ENCODE peak calls at places on chromosomes 4 and X, in four cellular contexts. F is OCI-LY7; Y is A549; G is CD4-positive, alpha-beta memory T cell. Q is an unnamed sample.

GRCh38 chrX:21606037-21606436 is 52.1 kb downstream of the KLHL34 start:
- DNase-seq in Y (no peak), G (no peak), F (no peak), Q (no peak)

GRCh38 chr4:21012851-21013331 is 312.6 kb downstream of the PACRGL start:
- DNase-seq in G (no peak), Y (no peak), F (no peak), Q (no peak)

GRCh38 chr4:129926936-129927335 is 831.0 kb downstream of the C4orf33 start:
- DNase-seq in F (peak; percentile 10), G (no peak), Y (no peak), Q (no peak)

GRCh38 chr4:108172780-108173598 is 4.3 kb upstream of the LEF1 start:
- DNase-seq in F (peak; percentile 64), Y (no peak), G (peak; percentile 63), Q (peak; percentile 82)

GRCh38 chr4:66465111-66465510 is 794.8 kb upstream of the EPHA5 start:
- DNase-seq in G (no peak), F (no peak), Y (no peak), Q (no peak)

GRCh38 chrX:21741869-21742701 is 15.8 kb downstream of the SMPX start:
- DNase-seq in F (no peak), Y (no peak), G (no peak), Q (no peak)

GRCh38 chr4:98482847-98483806 is 175.3 kb downstream of the TSPAN5 start:
- DNase-seq in G (no peak), F (no peak), Y (peak; percentile 72), Q (no peak)

GRCh38 chr4:19944251-19944650 is 307.5 kb upstream of the SLIT2 start:
- DNase-seq in F (no peak), G (no peak), Y (no peak), Q (no peak)

GRCh38 chr4:188658958-188659522 is 519.8 kb downstream of the TRIML1 start:
- DNase-seq in G (no peak), Y (no peak), F (no peak), Q (no peak)

GRCh38 chr4:51870441-51871188 is 27.7 kb downstream of the DCUN1D4 start:
- DNase-seq in F (no peak), G (no peak), Y (peak; percentile 11), Q (no peak)

GRCh38 chr4:106365613-106366012 is 3.0 kb downstream of the GIMD1 start:
- DNase-seq in F (no peak), G (no peak), Y (peak; percentile 43), Q (no peak)

GRCh38 chr4:168549145-168549544 is 52.3 kb downstream of the PALLD start:
- DNase-seq in G (no peak), F (no peak), Y (no peak), Q (no peak)

GRCh38 chr4:122894802-122895201 is 27.6 kb downstream of the NUDT6 start:
- DNase-seq in G (no peak), Y (peak; percentile 13), F (no peak), Q (no peak)

GRCh38 chr4:106291678-106292077 is 24.3 kb downstream of the TBCK start:
- DNase-seq in G (no peak), Y (no peak), F (no peak), Q (no peak)

GRCh38 chrX:2823795-2824386 is 4.8 kb upstream of the GYG2 start:
- DNase-seq in Y (no peak), G (no peak), F (no peak), Q (no peak)

GRCh38 chrX:70455366-70456202 is 10.9 kb downstream of the DLG3 start:
- DNase-seq in G (no peak), F (no peak), Y (no peak), Q (no peak)

GRCh38 chr4:149063007-149063406 is 620.8 kb upstream of the NR3C2 start:
- DNase-seq in F (no peak), Y (no peak), G (no peak), Q (no peak)

GRCh38 chr4:114729339-114729738 is 130.7 kb downstream of the UGT8 start:
- DNase-seq in Y (no peak), F (no peak), G (no peak), Q (no peak)

GRCh38 chr4:729336-730315 is 24.0 kb downstream of the PCGF3 start:
- DNase-seq in Y (no peak), G (no peak), F (no peak), Q (no peak)

GRCh38 chr4:6974138-6974848 is 64.7 kb downstream of the TBC1D14 start:
- DNase-seq in F (peak; percentile 83), Y (peak; percentile 72), G (peak; percentile 73), Q (peak; percentile 75)

GRCh38 chrX:101080326-101080725 is 1.6 kb downstream of the TMEM35A start:
- DNase-seq in G (no peak), Y (no peak), F (no peak), Q (no peak)

DNA sequence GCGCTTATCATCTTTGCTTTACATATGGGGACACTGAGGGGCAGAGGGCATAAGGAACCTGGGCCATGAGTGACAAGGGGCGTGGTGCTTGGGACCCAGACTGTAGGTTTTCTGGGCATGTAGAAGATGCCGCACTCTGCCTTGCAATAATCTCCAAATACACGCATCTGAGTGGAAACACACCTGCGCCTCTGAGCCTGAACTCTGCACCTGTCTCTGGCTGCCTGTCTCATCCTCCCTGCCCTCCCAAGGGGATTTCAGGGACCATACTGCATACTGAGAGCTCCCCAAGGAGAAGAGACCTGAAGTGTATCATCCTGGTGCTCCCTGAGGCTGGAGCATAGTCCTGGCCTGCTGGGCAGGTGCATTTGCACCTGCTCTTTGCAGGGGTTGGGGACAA is 34.7 kb upstream of the ASMTL start:
- DNase-seq in Y (no peak), F (peak; percentile 95), G (no peak), Q (no peak)
- H3K4me3 ChIP-seq in Y (no peak overlapping the region), F (peak overlapping the region; percentile 26), G (no peak overlapping the region), Q (no peak overlapping the region)

DNA sequence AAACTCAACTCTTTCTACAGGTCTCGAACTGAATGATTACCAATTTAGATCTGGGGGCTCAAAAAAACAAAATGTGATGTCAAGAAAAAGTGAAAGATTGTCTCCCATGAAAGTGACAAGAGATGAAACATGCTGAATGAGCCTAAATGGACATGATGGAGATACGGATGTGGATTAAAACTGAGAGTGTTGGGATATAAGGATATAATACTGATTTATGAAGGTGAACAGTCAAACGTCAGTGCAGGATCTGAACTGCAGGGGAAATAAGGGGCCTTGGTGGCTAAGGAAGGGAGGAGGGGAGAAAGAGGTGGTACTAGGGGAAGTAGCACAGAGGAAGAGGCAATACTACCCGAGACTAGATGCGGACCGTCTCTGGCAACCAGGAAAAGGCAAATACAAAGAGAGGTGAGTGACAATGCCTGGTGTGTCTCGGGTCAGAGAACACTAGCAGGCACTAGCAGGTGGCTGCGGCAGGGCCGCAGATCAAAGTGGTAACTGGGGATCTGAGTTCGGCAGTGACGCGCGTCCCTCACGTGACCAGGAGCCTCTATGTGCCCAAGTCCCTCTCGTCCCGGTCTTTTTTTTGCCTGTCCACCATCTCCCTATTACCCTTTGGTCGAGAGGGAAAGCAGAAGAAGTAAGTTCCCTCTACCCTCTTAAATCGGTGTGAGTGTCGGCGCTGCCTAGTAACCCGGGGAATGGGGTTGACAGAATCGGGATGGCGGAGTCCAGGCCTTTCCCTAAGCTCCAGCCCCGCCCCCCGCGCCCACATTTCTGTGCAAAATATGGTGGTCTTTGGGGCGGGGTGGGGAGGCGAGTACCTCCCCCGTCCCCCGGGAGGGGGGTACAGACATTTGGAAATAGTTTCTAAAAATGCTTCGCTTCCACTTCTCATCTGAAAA is at the start of gene TCEAL1:
- DNase-seq in Y (peak; percentile 61), F (peak; percentile 79), G (peak; percentile 15), Q (peak; percentile 35)
- H3K27ac ChIP-seq in Y (peak within 1 kb of the TSS; percentile 97), F (peak within 1 kb of the TSS; percentile 81), G (peak within 1 kb of the TSS; percentile 64), Q (peak within 1 kb of the TSS; percentile 70)

GRCh38 chr4:65018313-65018712 is 609.1 kb upstream of the TECRL start:
- DNase-seq in G (no peak), F (no peak), Y (no peak), Q (no peak)
- H3K4me1 ChIP-seq in G (no peaks in the 10 kb centered on the region), F (no peaks in the 10 kb centered on the region), Y (no peaks in the 10 kb centered on the region), Q (no peaks in the 10 kb centered on the region)

DNA sequence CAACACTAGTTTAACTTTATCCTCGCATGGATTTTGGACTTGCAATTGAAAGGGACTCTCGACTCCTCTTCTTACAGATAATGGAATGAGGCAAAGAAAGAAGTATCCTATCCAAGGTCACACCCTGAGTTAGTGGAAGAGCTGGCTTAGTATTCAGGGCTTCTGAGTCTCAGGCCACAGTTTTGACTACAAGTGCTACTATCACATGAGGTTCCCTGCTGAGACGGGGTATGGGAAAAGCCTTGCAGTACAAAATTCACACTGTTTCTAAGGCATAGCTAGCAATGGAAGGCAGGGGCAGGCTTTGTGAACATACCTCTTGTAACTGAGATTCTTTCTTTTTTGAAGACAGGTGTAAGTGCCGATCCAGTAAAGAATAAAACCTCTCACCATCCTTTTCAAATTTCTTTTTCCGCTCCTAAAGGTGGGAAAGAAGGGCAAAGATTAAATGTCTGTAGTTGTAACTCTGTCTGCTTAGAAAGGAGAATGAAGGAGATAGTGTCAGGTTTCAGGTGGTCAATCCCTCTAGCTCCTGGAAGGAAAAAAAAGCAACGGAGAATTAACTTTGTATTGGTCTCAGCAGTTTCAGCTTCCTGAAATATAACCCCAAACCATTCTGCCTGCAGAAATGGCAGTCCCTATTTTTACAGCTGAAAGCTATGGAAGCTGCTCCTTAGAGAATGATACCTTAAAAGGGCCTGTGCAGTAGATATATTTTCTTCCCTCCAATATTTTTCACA is 199.0 kb downstream of the OPHN1 start:
- DNase-seq in Y (no peak), F (no peak), G (no peak), Q (no peak)
- H3K4me3 ChIP-seq in Y (no peak overlapping the region), F (no peak overlapping the region), G (no peak overlapping the region), Q (no peak overlapping the region)

GRCh38 chr4:140612356-140612755 is 43.6 kb upstream of the UCP1 start:
- DNase-seq in F (no peak), G (no peak), Y (no peak), Q (no peak)
- H3K27ac ChIP-seq in F (peak overlapping the region; percentile 13), G (no peak overlapping the region), Y (no peak overlapping the region), Q (no peak overlapping the region)

GRCh38 chr4:100103671-100104070 is 86.6 kb downstream of the DDIT4L start:
- DNase-seq in G (no peak), F (no peak), Y (no peak), Q (no peak)
- H3K4me1 ChIP-seq in G (peaks cover 15% of the 10 kb centered on the region), F (peaks cover 31% of the 10 kb centered on the region), Y (no peaks in the 10 kb centered on the region), Q (peaks cover 18% of the 10 kb centered on the region)

GRCh38 chr4:38670939-38671593 is 7.1 kb downstream of the KLF3 start:
- DNase-seq in F (no peak), G (no peak), Y (no peak), Q (no peak)

GRCh38 chr4:38673109-38673978 is 9.3 kb downstream of the KLF3 start:
- DNase-seq in F (no peak), Y (peak; percentile 69), G (no peak), Q (no peak)

GRCh38 chr4:38672247-38673071 is 8.5 kb downstream of the KLF3 start:
- DNase-seq in Y (peak; percentile 36), G (no peak), F (no peak), Q (no peak)

GRCh38 chr4:38670061-38670894 is 6.3 kb downstream of the KLF3 start:
- DNase-seq in Y (no peak), F (no peak), G (no peak), Q (no peak)

GRCh38 chr4:38671594-38671943 is 7.6 kb downstream of the KLF3 start:
- DNase-seq in F (no peak), Y (no peak), G (no peak), Q (no peak)
- H3K4me3 ChIP-seq in F (no peak overlapping the region), Y (no peak overlapping the region), G (peak overlapping the region; percentile 12), Q (peak overlapping the region; percentile 30)

GRCh38 chr4:140089216-140089615 is 64.8 kb downstream of the MAML3 start:
- DNase-seq in Y (no peak), G (no peak), F (no peak), Q (no peak)

GRCh38 chr4:140091305-140091704 is 62.7 kb downstream of the MAML3 start:
- DNase-seq in F (no peak), Y (no peak), G (no peak), Q (no peak)

GRCh38 chr4:140088317-140088967 is 65.5 kb downstream of the MAML3 start:
- DNase-seq in Y (no peak), F (no peak), G (no peak), Q (no peak)

GRCh38 chr4:140092094-140092820 is 61.7 kb downstream of the MAML3 start:
- DNase-seq in Y (peak; percentile 53), F (no peak), G (no peak), Q (no peak)

GRCh38 chr4:140090215-140090731 is 63.7 kb downstream of the MAML3 start:
- DNase-seq in F (no peak), G (no peak), Y (peak; percentile 84), Q (no peak)
- H3K27ac ChIP-seq in F (no peak overlapping the region), G (no peak overlapping the region), Y (peak overlapping the region; percentile 99), Q (no peak overlapping the region)

Q was measured in CD8-positive, alpha-beta memory T cell.